ENCODE peak calls at places on chromosomes 1 and 21, in eight cellular contexts. Q is GM12878, R is AG04449, U is esophagus squamous epithelium, V is AG09309, Y is pancreas, T is brain microvascular endothelial cell, M is mucosa of descending colon. N is an unnamed sample.

GRCh38 chr1:48869116-48869893 is 92.6 kb upstream of the BEND5 start:
- DNase-seq in Q (no peak), R (no peak), U (no peak), V (peak; percentile 10), Y (no peak), T (no peak), M (no peak), N (no peak)

GRCh38 chr1:160097911-160098851 is at the start of gene IGSF8:
- DNase-seq in Q (peak; percentile 44), R (no peak), U (peak; percentile 97), V (no peak), Y (peak; percentile 97), T (peak; percentile 59), M (peak; percentile 96), N (peak; percentile 56)

GRCh38 chr21:41232055-41232454 is 64.1 kb downstream of the BACE2 start:
- DNase-seq in Q (no peak), R (no peak), U (no peak), V (no peak), Y (no peak), T (no peak), M (no peak), N (no peak)

GRCh38 chr1:168504064-168504837 is 39.5 kb downstream of the XCL2 start:
- DNase-seq in Q (peak; percentile 60), R (no peak), U (no peak), V (peak; percentile 84), Y (no peak), T (no peak), M (no peak), N (peak; percentile 10)

GRCh38 chr1:6734579-6735397 is 33.2 kb upstream of the DNAJC11 start:
- DNase-seq in Q (no peak), R (no peak), U (no peak), V (no peak), Y (no peak), T (no peak), M (no peak), N (no peak)

GRCh38 chr1:43858324-43858723 is 75.3 kb upstream of the ARTN start:
- DNase-seq in Q (no peak), R (peak; percentile 99), U (no peak), V (peak; percentile 97), Y (no peak), T (peak; percentile 99), M (no peak), N (peak; percentile 87)

GRCh38 chr1:118960567-118961136 is 27.5 kb downstream of the TBX15 start:
- DNase-seq in Q (no peak), R (no peak), U (no peak), V (peak; percentile 72), Y (no peak), T (peak; percentile 84), M (peak; percentile 53), N (no peak)

GRCh38 chr1:53249706-53250105 is 11.4 kb upstream of the MAGOH start:
- DNase-seq in Q (no peak), R (no peak), U (no peak), V (no peak), Y (no peak), T (no peak), M (no peak), N (no peak)

GRCh38 chr1:231326248-231326647 is 11.4 kb downstream of the EXOC8 start:
- DNase-seq in Q (no peak), R (no peak), U (no peak), V (no peak), Y (no peak), T (no peak), M (no peak), N (peak; percentile 89)

GRCh38 chr1:206706298-206706791 is 21.6 kb downstream of the MAPKAPK2 start:
- DNase-seq in Q (no peak), R (peak; percentile 75), U (no peak), V (peak; percentile 78), Y (no peak), T (peak; percentile 85), M (peak; percentile 65), N (no peak)

GRCh38 chr1:7300893-7301292 is 470.2 kb upstream of the VAMP3 start:
- DNase-seq in Q (no peak), R (peak; percentile 74), U (no peak), V (no peak), Y (no peak), T (peak; percentile 94), M (no peak), N (no peak)

GRCh38 chr1:25021586-25022215 is 91.6 kb upstream of the RUNX3 start:
- DNase-seq in Q (no peak), R (no peak), U (no peak), V (no peak), Y (peak; percentile 1), T (no peak), M (no peak), N (no peak)

GRCh38 chr1:174414205-174414604 is 33.6 kb upstream of the GPR52 start:
- DNase-seq in Q (no peak), R (no peak), U (no peak), V (no peak), Y (no peak), T (no peak), M (no peak), N (no peak)

GRCh38 chr1:12172042-12172851 is 5.5 kb downstream of the TNFRSF1B start:
- DNase-seq in Q (no peak), R (no peak), U (no peak), V (no peak), Y (no peak), T (no peak), M (no peak), N (no peak)

GRCh38 chr1:109267743-109268300 is 15.1 kb downstream of the PSRC1 start:
- DNase-seq in Q (no peak), R (no peak), U (no peak), V (no peak), Y (no peak), T (no peak), M (no peak), N (no peak)

GRCh38 chr1:33270379-33270778 is 14.1 kb downstream of the ZNF362 start:
- DNase-seq in Q (no peak), R (no peak), U (no peak), V (no peak), Y (no peak), T (no peak), M (no peak), N (no peak)

GRCh38 chr1:53552146-53552940 is 93.1 kb downstream of the DMRTB1 start:
- DNase-seq in Q (no peak), R (no peak), U (no peak), V (no peak), Y (no peak), T (no peak), M (peak; percentile 19), N (no peak)

GRCh38 chr1:41811051-41811795 is 107.5 kb downstream of the HIVEP3 start:
- DNase-seq in Q (no peak), R (no peak), U (no peak), V (no peak), Y (no peak), T (peak; percentile 87), M (no peak), N (no peak)

GRCh38 chr1:150528997-150529396 is 13.4 kb downstream of the FALEC start:
- DNase-seq in Q (no peak), R (no peak), U (no peak), V (no peak), Y (no peak), T (no peak), M (no peak), N (no peak)

DNA sequence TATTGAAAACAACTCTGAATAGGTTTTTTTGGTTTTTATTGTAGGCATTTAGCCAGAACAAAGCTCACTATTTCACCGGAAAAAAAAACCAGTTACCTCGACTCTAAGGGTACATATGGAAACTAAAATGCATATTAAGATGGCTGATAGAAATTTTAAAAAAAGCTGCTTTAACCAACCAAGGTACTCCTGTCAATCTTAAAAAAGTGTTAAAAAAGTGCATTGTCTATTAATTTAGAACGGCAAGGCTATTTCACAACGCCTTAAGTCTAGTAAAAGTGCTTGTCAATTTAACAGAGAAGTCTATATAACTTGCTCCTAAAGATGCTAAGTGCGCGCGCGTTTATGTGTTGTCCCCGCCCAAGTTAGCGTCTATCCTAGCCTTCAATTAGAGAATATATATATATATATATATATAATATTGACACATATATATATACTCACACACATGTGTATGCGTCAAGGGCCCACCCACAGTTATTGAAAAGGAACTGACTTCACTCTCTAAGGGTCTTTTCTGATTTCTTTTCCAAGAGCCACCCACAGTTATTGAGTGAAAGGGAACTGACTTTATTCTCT is 929 bp downstream of the ASPM start:
- DNase-seq in Q (no peak), R (no peak), U (no peak), V (no peak), Y (no peak), T (no peak), M (no peak), N (no peak)
- H3K4me3 ChIP-seq in Q (peak overlapping the region; percentile 100), R (peak overlapping the region; percentile 81), U (peak overlapping the region; percentile 81), V (peak overlapping the region; percentile 82), Y (no peak overlapping the region), T (peak overlapping the region; percentile 89), M (no peak overlapping the region), N (peak overlapping the region; percentile 87)

GRCh38 chr1:228240411-228241240 is 32.8 kb downstream of the OBSCN start:
- DNase-seq in Q (no peak), R (no peak), U (no peak), V (no peak), Y (no peak), T (no peak), M (no peak), N (no peak)
- TF ChIP-seq CTCF in Q (no peak), R (no peak), U (no peak), V (no peak), Y (no peak), T (no peak), M (no peak), N (no peak)

DNA sequence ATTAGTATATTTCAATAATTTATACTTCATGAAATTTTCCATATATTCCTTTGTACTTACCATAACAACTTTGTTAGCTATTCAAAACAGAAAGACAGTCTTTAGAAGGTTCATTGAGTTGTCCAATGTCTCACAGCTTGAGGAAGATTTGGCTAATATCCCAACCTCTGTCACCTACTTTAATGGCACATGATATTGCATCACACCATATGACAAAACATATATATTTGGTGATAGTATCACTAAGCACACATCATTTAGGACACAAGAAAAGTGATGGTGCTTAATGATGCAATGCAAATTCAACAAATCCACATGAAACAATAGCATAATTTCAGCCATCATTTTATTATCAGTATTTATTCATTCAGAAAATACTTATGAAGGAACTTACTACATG is 122.0 kb upstream of the BRINP3 start:
- DNase-seq in Q (no peak), R (no peak), U (no peak), V (no peak), Y (no peak), T (no peak), M (no peak), N (peak; percentile 27)
- H3K4me3 ChIP-seq in Q (no peak overlapping the region), R (no peak overlapping the region), U (no peak overlapping the region), V (no peak overlapping the region), Y (no peak overlapping the region), T (no peak overlapping the region), M (no peak overlapping the region), N (no peak overlapping the region)

GRCh38 chr1:105208581-105208980 is 1458.9 kb downstream of the AMY1C start:
- DNase-seq in Q (no peak), R (no peak), U (no peak), V (no peak), Y (no peak), T (no peak), M (no peak), N (no peak)
- TF ChIP-seq CTCF in Q (no peak), R (no peak), U (no peak), V (no peak), Y (no peak), T (no peak), M (no peak), N (no peak)

DNA sequence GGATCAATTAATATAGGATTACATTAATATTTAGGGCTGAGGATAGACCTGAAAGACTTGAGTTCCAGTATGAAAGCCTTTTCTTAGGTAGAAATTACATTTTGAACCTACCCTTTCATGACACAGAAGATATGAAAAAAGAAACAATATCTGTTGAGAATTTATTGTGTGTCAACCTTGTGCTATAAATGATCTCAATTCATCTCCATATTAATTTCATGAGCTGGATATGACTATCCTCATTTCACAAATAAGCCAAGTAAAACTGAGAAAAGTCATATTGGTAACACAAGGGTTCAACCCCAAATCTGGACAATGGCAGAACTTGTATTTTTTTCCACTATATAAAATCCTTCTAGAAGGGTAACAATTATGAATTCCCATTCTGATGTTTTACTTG is 120.0 kb downstream of the TRIM33 start:
- DNase-seq in Q (no peak), R (no peak), U (no peak), V (no peak), Y (no peak), T (no peak), M (no peak), N (no peak)
- H3K4me3 ChIP-seq in Q (no peak overlapping the region), R (no peak overlapping the region), U (no peak overlapping the region), V (no peak overlapping the region), Y (no peak overlapping the region), T (no peak overlapping the region), M (no peak overlapping the region), N (no peak overlapping the region)